ENCODE peak calls at places on chromosomes 1 and 21, in eight cellular contexts. A is DND-41, D is ovary, W is GM23248, Q is mucosa of descending colon, B is stomach, X is lung, L is left lung. K is an unnamed sample.

GRCh38 chr1:161763522-161764098 is 2.5 kb upstream of the ATF6 start:
- DNase-seq in W (no peak), Q (no peak), A (peak; percentile 23), B (peak; percentile 45), D (no peak), X (no peak), L (no peak), K (no peak)

GRCh38 chr1:200590001-200590400 is 30.6 kb downstream of the KIF14 start:
- DNase-seq in B (no peak), D (no peak), X (no peak), W (no peak), A (no peak), Q (no peak), L (no peak), K (no peak)

GRCh38 chr1:171251042-171251740 is 2.9 kb downstream of the FMO1 start:
- DNase-seq in B (peak; percentile 51), D (peak; percentile 34), W (peak; percentile 58), A (no peak), X (no peak), Q (peak; percentile 56), L (peak; percentile 34), K (peak; percentile 22)

GRCh38 chr1:239218296-239218695 is 168.1 kb upstream of the CHRM3 start:
- DNase-seq in B (no peak), A (no peak), L (no peak), W (no peak), D (no peak), X (no peak), Q (no peak), K (no peak)

GRCh38 chr1:84719477-84720274 is 29.4 kb upstream of the SSX2IP start:
- DNase-seq in B (no peak), X (no peak), L (no peak), W (peak; percentile 55), D (no peak), Q (no peak), A (no peak), K (no peak)

GRCh38 chr1:32068891-32069590 is 3.7 kb upstream of the TMEM39B start:
- DNase-seq in X (no peak), D (no peak), Q (no peak), L (no peak), W (peak; percentile 79), A (no peak), B (no peak), K (no peak)

GRCh38 chr1:155479205-155479604 is 83.4 kb downstream of the ASH1L start:
- DNase-seq in A (no peak), W (peak; percentile 72), B (no peak), X (no peak), L (no peak), Q (no peak), D (no peak), K (no peak)

GRCh38 chr1:94746635-94747525 is 73.3 kb upstream of the SLC44A3 start:
- DNase-seq in L (no peak), B (no peak), D (no peak), A (no peak), Q (no peak), X (no peak), W (no peak), K (no peak)

GRCh38 chr1:22825790-22826189 is 115.2 kb downstream of the EPHB2 start:
- DNase-seq in L (no peak), W (no peak), B (no peak), Q (no peak), X (no peak), A (no peak), D (no peak), K (no peak)

GRCh38 chr1:32651461-32652073 is 559 bp downstream of the RBBP4 start:
- DNase-seq in B (no peak), L (no peak), X (no peak), A (no peak), W (peak; percentile 76), D (no peak), Q (no peak), K (no peak)

GRCh38 chr1:221841291-221841982 is 99.5 kb upstream of the DUSP10 start:
- DNase-seq in L (no peak), W (peak; percentile 78), A (no peak), X (no peak), D (no peak), Q (no peak), B (no peak), K (no peak)

GRCh38 chr1:209854196-209854595 is 26.4 kb downstream of the UTP25 start:
- DNase-seq in B (no peak), Q (no peak), D (no peak), X (no peak), A (no peak), L (no peak), W (no peak), K (no peak)

GRCh38 chr1:112520166-112520565 is 11.4 kb downstream of the WNT2B start:
- DNase-seq in D (no peak), X (no peak), A (no peak), L (no peak), Q (no peak), B (no peak), W (no peak), K (no peak)

GRCh38 chr21:34558166-34558565 is 46.2 kb upstream of the KCNE1 start:
- DNase-seq in B (no peak), L (no peak), Q (no peak), X (no peak), D (no peak), W (no peak), A (no peak), K (no peak)

GRCh38 chr1:226195144-226195543 is 8.6 kb upstream of the ACBD3 start:
- DNase-seq in L (no peak), A (no peak), X (no peak), Q (no peak), W (no peak), B (no peak), D (no peak), K (no peak)

GRCh38 chr1:40404670-40405462 is 31.3 kb downstream of the SMAP2 start:
- DNase-seq in X (no peak), B (no peak), A (peak; percentile 39), W (peak; percentile 67), Q (no peak), L (no peak), D (no peak), K (peak; percentile 38)

GRCh38 chr1:156726549-156727226 is 1.6 kb upstream of the METTL25B start:
- DNase-seq in X (no peak), W (peak; percentile 87), A (peak; percentile 65), D (no peak), L (no peak), Q (no peak), B (peak; percentile 50), K (no peak)

DNA sequence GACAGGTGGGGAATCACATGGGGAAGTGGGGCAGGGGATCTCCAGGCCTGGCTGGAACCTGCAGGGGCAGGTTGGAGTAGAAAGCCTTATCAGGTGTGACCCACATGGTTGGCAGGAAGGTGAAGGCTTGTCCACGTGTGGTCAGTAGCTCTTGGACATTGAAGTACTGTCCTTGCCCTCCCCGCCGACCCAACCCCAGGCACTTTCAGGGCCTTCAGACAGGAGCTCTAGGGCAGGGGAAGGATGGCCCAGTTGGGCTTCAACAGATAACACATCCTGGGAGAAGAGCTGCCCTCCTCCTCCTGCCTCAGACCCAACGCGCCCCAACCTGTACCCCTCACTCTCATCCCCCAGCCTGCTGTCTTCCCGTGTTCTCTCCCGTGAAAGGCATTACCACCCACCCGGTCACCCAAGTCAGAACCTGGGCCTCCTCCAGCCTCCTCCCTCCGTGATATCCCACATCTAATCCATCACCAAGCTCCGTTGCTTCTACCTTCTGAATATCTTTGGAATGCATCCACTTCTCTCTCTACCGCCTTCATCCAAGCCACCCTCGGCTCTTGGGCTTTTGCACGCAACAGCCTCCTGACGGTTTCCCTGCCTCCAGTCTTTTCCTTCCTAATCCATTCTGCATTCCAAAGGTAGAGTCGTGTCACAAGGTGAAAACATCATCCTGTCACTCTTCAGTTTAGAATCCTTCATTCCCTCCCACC is 15.9 kb downstream of the PTPRF start:
- DNase-seq in A (no peak), W (no peak), L (no peak), D (no peak), B (no peak), X (no peak), Q (no peak), K (no peak)
- H3K4me1 ChIP-seq in A (no peaks in the 10 kb centered on the region), W (no peaks in the 10 kb centered on the region), L (peaks cover 27% of the 10 kb centered on the region), D (peaks cover 19% of the 10 kb centered on the region), B (peaks cover 100% of the 10 kb centered on the region), X (no peaks in the 10 kb centered on the region), Q (peaks cover 87% of the 10 kb centered on the region), K (peaks cover 63% of the 10 kb centered on the region)

DNA sequence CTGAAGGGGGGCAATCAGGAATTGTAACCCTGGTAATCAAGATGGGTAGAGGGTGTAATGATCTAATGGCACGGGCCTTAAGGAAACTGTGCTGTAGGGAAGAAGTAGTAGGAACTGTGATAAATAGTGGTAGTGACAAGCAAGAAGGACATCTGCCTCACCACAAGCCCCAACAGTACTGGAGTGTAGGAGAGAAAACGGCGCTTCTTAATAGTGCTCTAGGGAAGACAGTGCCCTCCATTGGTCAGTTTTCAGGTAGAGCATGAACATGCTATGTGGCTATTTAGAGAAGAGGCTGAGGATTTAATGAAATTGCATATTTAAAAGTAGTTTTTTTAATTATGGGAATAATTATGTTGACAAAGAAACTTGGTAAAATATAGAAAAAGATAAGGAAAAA is 32.2 kb downstream of the SLC30A7 start:
- DNase-seq in L (no peak), D (no peak), X (no peak), Q (no peak), A (no peak), W (no peak), B (no peak), K (no peak)
- H3K4me1 ChIP-seq in L (peaks cover 10% of the 10 kb centered on the region), D (no peaks in the 10 kb centered on the region), X (peaks cover 4% of the 10 kb centered on the region), Q (no peaks in the 10 kb centered on the region), A (peaks cover 44% of the 10 kb centered on the region), W (peaks cover 11% of the 10 kb centered on the region), B (no peaks in the 10 kb centered on the region), K (peaks cover 8% of the 10 kb centered on the region)

GRCh38 chr1:182141040-182141439 is 79.5 kb upstream of the ZNF648 start:
- DNase-seq in A (no peak), X (no peak), W (no peak), Q (no peak), B (no peak), L (no peak), D (no peak), K (no peak)
- H3K4me1 ChIP-seq in A (peaks cover 38% of the 10 kb centered on the region), X (no peaks in the 10 kb centered on the region), W (peaks cover 18% of the 10 kb centered on the region), Q (peaks cover 13% of the 10 kb centered on the region), B (peaks cover 47% of the 10 kb centered on the region), L (peaks cover 34% of the 10 kb centered on the region), D (peaks cover 20% of the 10 kb centered on the region), K (peaks cover 21% of the 10 kb centered on the region)

DNA sequence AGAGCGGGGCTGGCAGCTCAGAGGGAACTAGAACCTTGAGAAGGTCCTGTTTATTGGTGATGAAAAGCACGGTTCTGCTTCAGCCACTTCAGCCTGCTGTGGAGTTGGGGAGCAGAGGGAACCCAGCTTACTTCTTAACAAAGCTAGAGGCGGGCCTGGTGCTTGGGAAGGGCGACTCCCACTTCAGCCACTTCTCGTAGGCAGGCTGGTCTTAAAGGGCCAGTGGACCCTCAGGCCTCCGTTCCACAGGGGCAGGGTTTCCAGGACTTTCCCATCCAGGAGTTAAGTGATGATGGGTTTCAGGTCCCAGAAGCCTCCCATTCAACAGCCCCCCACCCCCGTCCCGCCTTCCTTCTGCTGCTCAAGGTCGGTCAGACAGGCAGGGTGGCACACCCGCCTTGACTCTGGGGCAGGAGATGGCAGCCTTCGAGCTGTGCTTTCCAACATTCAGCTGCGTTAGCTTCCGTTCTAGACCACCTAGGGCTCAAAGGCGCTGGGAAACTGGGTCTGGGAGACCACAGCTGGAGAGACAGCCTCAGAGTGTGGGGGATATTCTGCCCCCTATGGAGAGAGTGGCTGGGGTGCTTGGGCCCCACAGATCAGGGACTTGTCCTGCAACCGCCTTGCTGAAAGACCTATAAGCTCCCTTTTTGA is 3.4 kb downstream of the RUNX3 start:
- DNase-seq in W (peak; percentile 57), B (no peak), L (no peak), A (no peak), Q (peak; percentile 41), X (no peak), D (no peak), K (no peak)
- H3K4me1 ChIP-seq in W (no peaks in the 10 kb centered on the region), B (peaks cover 26% of the 10 kb centered on the region), L (peaks cover 55% of the 10 kb centered on the region), A (peaks cover 50% of the 10 kb centered on the region), Q (peaks cover 16% of the 10 kb centered on the region), X (no peaks in the 10 kb centered on the region), D (no peaks in the 10 kb centered on the region), K (no peaks in the 10 kb centered on the region)

K was measured in prostate gland.